ENCODE peak calls at places on chromosome 5, in nine cellular contexts. S, H, M, I, U, E, Y, F and L are unnamed samples.

GRCh38 chr5:35202319-35203111 is 27.8 kb downstream of the PRLR start:
- DNase-seq in E (peak; percentile 23), U (peak; percentile 2), H (no peak), S (peak; percentile 75), F (peak; percentile 33), M (peak; percentile 51), Y (peak; percentile 57), I (peak; percentile 74), L (no peak)

GRCh38 chr5:45189481-45189880 is 380.7 kb downstream of the MRPS30 start:
- DNase-seq in E (no peak), Y (no peak), F (no peak), U (no peak), M (no peak), I (no peak), S (no peak), H (no peak), L (no peak)

GRCh38 chr5:96090205-96090604 is 128.6 kb upstream of the ELL2 start:
- DNase-seq in E (no peak), F (no peak), S (no peak), Y (no peak), M (no peak), H (no peak), U (no peak), I (no peak), L (no peak)

GRCh38 chr5:73199671-73200070 is 26.7 kb downstream of the TMEM174 start:
- DNase-seq in H (no peak), I (no peak), S (peak; percentile 15), F (no peak), E (no peak), M (no peak), Y (no peak), U (no peak), L (no peak)

GRCh38 chr5:101102506-101102905 is 199.4 kb upstream of the ST8SIA4 start:
- DNase-seq in S (no peak), I (no peak), H (no peak), F (no peak), M (no peak), Y (no peak), U (no peak), E (no peak), L (no peak)

GRCh38 chr5:150780180-150780692 is 1.7 kb downstream of the SMIM3 start:
- DNase-seq in F (peak; percentile 59), E (no peak), U (no peak), H (no peak), S (peak; percentile 41), I (no peak), Y (peak; percentile 54), M (peak; percentile 59), L (no peak)

GRCh38 chr5:56168066-56168478 is 65.1 kb downstream of the ANKRD55 start:
- DNase-seq in H (no peak), Y (peak; percentile 31), U (no peak), I (no peak), S (no peak), F (no peak), E (no peak), M (no peak), L (no peak)

GRCh38 chr5:38871790-38872551 is 26.2 kb downstream of the OSMR start:
- DNase-seq in M (no peak), E (no peak), Y (peak; percentile 98), F (no peak), U (no peak), S (no peak), I (no peak), H (no peak), L (no peak)

GRCh38 chr5:173663810-173664526 is 47.5 kb upstream of the BOD1 start:
- DNase-seq in M (no peak), U (no peak), Y (peak; percentile 7), H (peak; percentile 28), I (no peak), S (peak; percentile 25), F (peak; percentile 43), E (no peak), L (no peak)

GRCh38 chr5:41519801-41520200 is 9.4 kb upstream of the PLCXD3 start:
- DNase-seq in M (no peak), I (no peak), E (no peak), H (no peak), F (no peak), Y (no peak), S (no peak), U (no peak), L (no peak)

GRCh38 chr5:105752801-105753200 is 1917.9 kb downstream of the EFNA5 start:
- DNase-seq in I (no peak), Y (peak; percentile 18), E (no peak), F (no peak), M (no peak), H (no peak), U (no peak), S (no peak), L (no peak)

GRCh38 chr5:141521244-141521781 is 32.4 kb downstream of the PCDHGC5 start:
- DNase-seq in M (peak; percentile 51), U (no peak), I (peak; percentile 61), H (peak; percentile 78), S (peak; percentile 53), F (no peak), E (peak; percentile 62), Y (peak; percentile 97), L (no peak)

GRCh38 chr5:172284275-172284971 is 859 bp upstream of the UBTD2 start:
- DNase-seq in S (no peak), I (no peak), F (no peak), E (no peak), M (no peak), Y (no peak), U (peak; percentile 5), H (peak; percentile 35), L (no peak)

GRCh38 chr5:172282277-172283019 is 1.1 kb downstream of the UBTD2 start:
- DNase-seq in M (no peak), H (no peak), I (no peak), U (no peak), Y (no peak), F (no peak), E (no peak), S (no peak), L (no peak)

GRCh38 chr5:172283862-172284274 is 304 bp upstream of the UBTD2 start:
- DNase-seq in M (peak; percentile 87), H (peak; percentile 54), E (peak; percentile 54), U (peak; percentile 51), S (peak; percentile 85), F (peak; percentile 95), I (peak; percentile 95), Y (peak; percentile 30), L (peak; percentile 90)

GRCh38 chr5:172285226-172286143 is 1.9 kb upstream of the UBTD2 start:
- DNase-seq in M (no peak), E (no peak), I (no peak), H (no peak), F (no peak), S (no peak), Y (no peak), U (no peak), L (no peak)

DNA sequence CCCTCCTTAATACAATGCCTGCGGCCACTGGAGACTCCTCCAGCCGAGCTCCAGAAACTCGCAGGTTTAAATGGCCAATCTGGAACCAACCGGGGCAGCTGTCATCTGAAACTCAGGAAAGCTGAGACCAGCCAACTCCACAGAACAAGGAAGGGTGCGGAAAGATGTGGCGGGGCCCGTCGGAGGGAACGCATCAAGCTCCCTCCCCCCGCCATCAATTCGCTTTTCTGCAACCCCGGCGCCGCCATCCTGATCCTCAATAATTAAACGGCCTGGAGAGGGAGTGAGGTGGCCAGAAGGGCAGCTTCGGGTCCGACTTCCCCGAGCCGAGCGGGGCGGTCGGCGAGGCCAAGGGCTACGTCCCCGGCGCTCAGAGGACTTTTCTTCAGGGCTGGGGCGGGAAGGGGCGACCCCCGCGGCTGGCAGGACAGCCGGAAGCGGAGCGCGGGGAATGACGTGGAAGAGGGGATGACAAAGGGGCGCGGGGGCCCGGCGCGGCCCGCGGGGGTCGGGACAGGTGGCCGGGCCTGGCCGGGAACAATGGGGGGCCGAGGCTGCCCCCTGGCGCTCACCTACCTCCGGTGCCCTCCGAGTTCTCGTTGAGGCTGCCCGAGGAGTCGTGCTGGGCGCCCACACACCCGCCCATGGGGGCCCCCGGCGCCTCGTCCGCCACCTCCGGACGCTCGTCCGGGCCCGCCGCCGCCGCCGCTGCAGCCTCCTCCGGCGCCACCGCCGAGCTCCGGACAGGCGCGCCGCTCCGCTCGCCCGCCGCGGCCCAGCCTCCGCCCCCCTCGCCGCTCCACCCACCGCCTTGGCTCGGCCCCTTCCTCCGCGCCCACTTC is at the start of gene UBTD2:
- DNase-seq in I (peak; percentile 94), U (peak; percentile 41), Y (peak; percentile 63), E (peak; percentile 28), S (peak; percentile 84), H (peak; percentile 60), F (peak; percentile 89), M (peak; percentile 88), L (peak; percentile 90)
- TF ChIP-seq CTCF in I (peak; percentile 52), U (peak; percentile 68), Y (peak; percentile 49), E (peak; percentile 47), S (peak; percentile 41), H (no peak), F (peak; percentile 60), M (peak; percentile 41), L (peak; percentile 50)

GRCh38 chr5:174837919-174838902 is 113.8 kb downstream of the MSX2 start:
- DNase-seq in E (peak; percentile 32), S (peak; percentile 22), F (no peak), Y (peak; percentile 14), H (peak; percentile 36), I (peak; percentile 60), U (no peak), M (peak; percentile 7), L (no peak)
- TF ChIP-seq CTCF in E (peak; percentile 57), S (no peak), F (no peak), Y (peak; percentile 13), H (no peak), I (peak; percentile 64), U (no peak), M (no peak), L (no peak)

GRCh38 chr5:5183933-5184332 is 43.8 kb downstream of the ADAMTS16 start:
- DNase-seq in E (no peak), U (no peak), H (no peak), Y (no peak), S (no peak), I (no peak), F (no peak), M (no peak), L (no peak)

GRCh38 chr5:5179597-5179996 is 39.5 kb downstream of the ADAMTS16 start:
- DNase-seq in E (no peak), S (no peak), F (no peak), H (no peak), M (no peak), Y (no peak), I (peak; percentile 45), U (no peak), L (no peak)

GRCh38 chr5:5181650-5182324 is 41.7 kb downstream of the ADAMTS16 start:
- DNase-seq in M (no peak), U (no peak), Y (no peak), F (no peak), H (no peak), E (no peak), S (no peak), I (peak; percentile 64), L (no peak)

GRCh38 chr5:5183192-5183699 is 43.1 kb downstream of the ADAMTS16 start:
- DNase-seq in E (no peak), H (no peak), I (peak; percentile 64), M (no peak), S (no peak), Y (no peak), F (no peak), U (no peak), L (no peak)

GRCh38 chr5:5182508-5183191 is 42.5 kb downstream of the ADAMTS16 start:
- DNase-seq in U (no peak), E (no peak), H (no peak), Y (no peak), S (no peak), I (peak; percentile 10), F (no peak), M (no peak), L (no peak)
- TF ChIP-seq CTCF in U (no peak), E (no peak), H (no peak), Y (no peak), S (no peak), I (no peak), F (no peak), M (no peak), L (no peak)

GRCh38 chr5:145903862-145904261 is 31.0 kb upstream of the GRXCR2 start:
- DNase-seq in Y (no peak), M (no peak), F (no peak), U (no peak), I (no peak), E (no peak), S (no peak), H (no peak), L (no peak)
- TF ChIP-seq CTCF in Y (no peak), M (no peak), F (no peak), U (no peak), I (no peak), E (no peak), S (no peak), H (no peak), L (no peak)